ENCODE peak calls at places on chromosomes 12 and 14, in nine cellular contexts. M is GM03348; I is NCI-H82; W is tibial artery; C is D721Med; R is mucosa of gallbladder; X is stimulated activated CD8-positive, alpha-beta memory T cell treated with anti-CD3 and anti-CD28 coated beads, Interleukin-4, amount 100 ng/mL, for 24 hours; L is sciatic nerve; O is BE2C. K is an unnamed sample.

GRCh38 chr12:70190252-70191010 is 52.8 kb upstream of the CNOT2 start:
- DNase-seq in L (no peak), C (no peak), I (no peak), M (no peak), W (no peak), R (no peak), X (no peak), O (no peak), K (no peak)

GRCh38 chr12:23028158-23028802 is 403.3 kb downstream of the ETNK1 start:
- DNase-seq in I (no peak), X (no peak), M (no peak), C (no peak), L (no peak), R (no peak), O (no peak), W (no peak), K (no peak)

GRCh38 chr14:93120522-93120921 is 4.8 kb upstream of the ITPK1 start:
- DNase-seq in I (no peak), W (no peak), O (no peak), L (no peak), X (no peak), R (no peak), M (no peak), C (no peak), K (no peak)

GRCh38 chr12:69897744-69898143 is 72.7 kb downstream of the MYRFL start:
- DNase-seq in C (no peak), W (no peak), L (no peak), M (peak; percentile 85), X (no peak), R (no peak), I (no peak), O (peak; percentile 19), K (peak; percentile 26)

GRCh38 chr12:42807251-42807650 is 217.7 kb upstream of the PRICKLE1 start:
- DNase-seq in I (no peak), L (no peak), X (no peak), W (no peak), R (no peak), M (no peak), C (no peak), O (no peak), K (no peak)

GRCh38 chr14:59182641-59183040 is 5.8 kb upstream of the DAAM1 start:
- DNase-seq in R (no peak), L (no peak), C (no peak), M (no peak), I (no peak), O (no peak), X (no peak), W (no peak), K (no peak)

GRCh38 chr14:22653012-22653621 is 9.0 kb upstream of the OR6J1 start:
- DNase-seq in M (peak; percentile 86), X (peak; percentile 19), C (no peak), W (peak; percentile 40), O (peak; percentile 71), I (peak; percentile 84), L (peak; percentile 74), R (peak; percentile 74), K (no peak)

GRCh38 chr12:132356686-132357622 is 27.6 kb upstream of the GALNT9 start:
- DNase-seq in C (peak; percentile 90), W (no peak), I (peak; percentile 88), L (no peak), R (peak; percentile 46), X (no peak), M (peak; percentile 91), O (peak; percentile 3), K (peak; percentile 0)

GRCh38 chr12:82019533-82019932 is 260.4 kb upstream of the PPFIA2 start:
- DNase-seq in R (no peak), I (peak; percentile 11), C (no peak), O (no peak), L (no peak), M (no peak), W (no peak), X (no peak), K (no peak)

GRCh38 chr12:80838024-80838658 is 99.6 kb downstream of the LIN7A start:
- DNase-seq in L (no peak), C (no peak), X (no peak), R (no peak), W (no peak), M (no peak), O (no peak), I (no peak), K (no peak)

GRCh38 chr12:14554281-14555008 is 13.2 kb downstream of the PLBD1 start:
- DNase-seq in M (peak; percentile 13), R (peak; percentile 91), W (peak; percentile 85), L (peak; percentile 77), O (peak; percentile 32), I (peak; percentile 17), X (no peak), C (no peak), K (peak; percentile 55)

GRCh38 chr12:63084501-63084900 is 66.5 kb downstream of the AVPR1A start:
- DNase-seq in W (no peak), L (no peak), I (no peak), O (no peak), R (no peak), M (no peak), X (no peak), C (no peak), K (no peak)

GRCh38 chr12:108826115-108826806 is 31.1 kb downstream of the SSH1 start:
- DNase-seq in I (peak; percentile 65), C (no peak), X (no peak), L (peak; percentile 82), R (peak; percentile 68), W (peak; percentile 83), M (peak; percentile 84), O (peak; percentile 65), K (no peak)

GRCh38 chr12:56521590-56522371 is at the start of gene RBMS2:
- DNase-seq in X (peak; percentile 7), I (peak; percentile 91), R (peak; percentile 88), C (no peak), L (peak; percentile 86), W (peak; percentile 88), M (peak; percentile 80), O (peak; percentile 77), K (peak; percentile 86)

GRCh38 chr12:40828593-40828990 is 136.4 kb downstream of the CNTN1 start:
- DNase-seq in I (no peak), W (no peak), X (no peak), L (no peak), C (no peak), R (no peak), O (no peak), M (no peak), K (no peak)

GRCh38 chr14:96126783-96127271 is 77.8 kb upstream of the BDKRB2 start:
- DNase-seq in X (no peak), R (no peak), L (no peak), C (no peak), M (no peak), I (no peak), O (no peak), W (no peak), K (no peak)

GRCh38 chr12:81297606-81298005 is 219.7 kb downstream of the ACSS3 start:
- DNase-seq in L (no peak), O (no peak), C (no peak), I (no peak), X (no peak), W (no peak), R (no peak), M (no peak), K (no peak)

GRCh38 chr14:83826838-83827237 is 1703.1 kb upstream of the FLRT2 start:
- DNase-seq in I (no peak), X (no peak), M (peak; percentile 2), W (no peak), R (no peak), L (no peak), C (no peak), O (no peak), K (no peak)

GRCh38 chr14:64623576-64624165 is 73.9 kb downstream of the PPP1R36 start:
- DNase-seq in R (no peak), O (no peak), M (no peak), W (no peak), X (no peak), L (no peak), I (no peak), C (no peak), K (no peak)

GRCh38 chr14:101235042-101235871 is 326.0 kb upstream of the DIO3 start:
- DNase-seq in C (no peak), X (peak; percentile 8), L (peak; percentile 83), I (peak; percentile 61), W (peak; percentile 49), O (peak; percentile 90), R (peak; percentile 57), M (peak; percentile 79), K (no peak)

GRCh38 chr12:104478396-104479140 is 21.8 kb downstream of the CHST11 start:
- DNase-seq in L (no peak), C (no peak), I (no peak), X (no peak), W (no peak), M (no peak), O (no peak), R (no peak), K (no peak)

GRCh38 chr14:50831704-50832130 is 755 bp upstream of the NIN start:
- DNase-seq in L (no peak), R (no peak), O (no peak), M (no peak), W (no peak), I (no peak), X (no peak), C (no peak), K (no peak)

GRCh38 chr14:69637503-69638030 is 26.2 kb downstream of the SUSD6 start:
- DNase-seq in W (peak; percentile 23), L (no peak), O (peak; percentile 23), C (no peak), I (peak; percentile 22), X (no peak), M (no peak), R (peak; percentile 49), K (no peak)

GRCh38 chr12:28257411-28257810 is 67.2 kb downstream of the CCDC91 start:
- DNase-seq in X (no peak), O (no peak), R (no peak), M (no peak), W (no peak), C (no peak), L (no peak), I (no peak), K (no peak)

GRCh38 chr12:132471011-132471857 is 18.7 kb upstream of the FBRSL1 start:
- DNase-seq in W (no peak), M (no peak), O (no peak), X (no peak), L (no peak), I (no peak), R (no peak), C (no peak), K (no peak)

GRCh38 chr12:25130741-25131188 is 64.2 kb downstream of the DNAI7 start:
- DNase-seq in L (no peak), W (no peak), R (no peak), C (no peak), I (peak; percentile 86), M (peak; percentile 58), X (no peak), O (no peak), K (no peak)

GRCh38 chr12:6364037-6364360 is 11.4 kb downstream of the SCNN1A start:
- DNase-seq in W (no peak), M (peak; percentile 50), I (no peak), L (peak; percentile 75), C (no peak), R (no peak), X (no peak), O (no peak), K (no peak)

K was measured in epithelial cell of proximal tubule.